ENCODE peak calls at places on chromosomes 3 and 15, in ten cellular contexts. U, G, L, D, K, H, Q, T, C and N are unnamed samples.

GRCh38 chr15:78110096-78110495 is 17.7 kb downstream of the SH2D7 start:
- DNase-seq in H (no peak), C (no peak), G (no peak), K (no peak), L (no peak), T (no peak), Q (no peak), D (no peak), U (no peak), N (no peak)

GRCh38 chr3:189502676-189503257 is 128.4 kb upstream of the TP63 start:
- DNase-seq in Q (no peak), T (no peak), H (no peak), U (no peak), L (no peak), C (no peak), K (no peak), G (no peak), D (no peak), N (no peak)

GRCh38 chr3:148974726-148975125 is 16.6 kb upstream of the GYG1 start:
- DNase-seq in C (no peak), K (peak; percentile 23), U (no peak), T (no peak), L (no peak), D (no peak), Q (no peak), H (no peak), G (no peak), N (no peak)

GRCh38 chr3:126124148-126124868 is 40.4 kb upstream of the SLC41A3 start:
- DNase-seq in U (peak; percentile 45), Q (no peak), C (no peak), H (peak; percentile 3), T (peak; percentile 96), D (no peak), L (peak; percentile 71), K (no peak), G (no peak), N (peak; percentile 71)

GRCh38 chr3:100268156-100268555 is 7.4 kb downstream of the TBC1D23 start:
- DNase-seq in T (no peak), L (no peak), U (no peak), G (no peak), H (no peak), D (no peak), K (peak; percentile 24), C (no peak), Q (no peak), N (no peak)

GRCh38 chr3:127573401-127573800 is 17.1 kb downstream of the TPRA1 start:
- DNase-seq in G (no peak), C (no peak), D (no peak), L (no peak), U (no peak), Q (no peak), T (no peak), K (no peak), H (no peak), N (no peak)

GRCh38 chr3:44914936-44915335 is 40.5 kb downstream of the TGM4 start:
- DNase-seq in G (no peak), C (no peak), U (no peak), H (no peak), Q (no peak), K (no peak), D (peak; percentile 29), T (no peak), L (no peak), N (no peak)

GRCh38 chr3:130658666-130659065 is 88.0 kb downstream of the PIK3R4 start:
- DNase-seq in Q (no peak), U (no peak), K (peak; percentile 36), L (no peak), D (peak; percentile 27), H (no peak), T (no peak), C (no peak), G (no peak), N (peak; percentile 15)

GRCh38 chr15:94119923-94120775 is 111.2 kb upstream of the MCTP2 start:
- DNase-seq in U (no peak), K (peak; percentile 82), D (peak; percentile 73), G (no peak), H (no peak), C (no peak), L (no peak), Q (peak; percentile 20), T (peak; percentile 88), N (peak; percentile 17)

GRCh38 chr3:37290551-37290950 is 116.2 kb upstream of the LRRFIP2 start:
- DNase-seq in D (peak; percentile 66), T (no peak), H (no peak), Q (no peak), L (no peak), K (peak; percentile 75), G (no peak), C (no peak), U (no peak), N (no peak)

GRCh38 chr15:70160803-70161565 is 63.3 kb upstream of the TLE3 start:
- DNase-seq in H (peak; percentile 44), Q (no peak), C (no peak), T (no peak), U (no peak), L (no peak), G (no peak), K (no peak), D (no peak), N (no peak)

GRCh38 chr3:120177907-120178306 is 83.7 kb upstream of the GSK3B start:
- DNase-seq in Q (no peak), H (no peak), K (no peak), L (no peak), D (peak; percentile 30), G (no peak), C (no peak), T (peak; percentile 76), U (no peak), N (peak; percentile 56)

GRCh38 chr3:39148116-39149058 is 5.0 kb downstream of the CSRNP1 start:
- DNase-seq in C (no peak), K (peak; percentile 75), T (peak; percentile 93), L (no peak), U (no peak), H (no peak), Q (no peak), G (no peak), D (no peak), N (peak; percentile 52)

GRCh38 chr3:9012521-9012920 is 49.2 kb upstream of the RAD18 start:
- DNase-seq in L (no peak), K (no peak), D (no peak), C (no peak), U (no peak), Q (no peak), H (no peak), T (no peak), G (no peak), N (no peak)

GRCh38 chr3:151599103-151599672 is 134.5 kb upstream of the AADACL2 start:
- DNase-seq in C (no peak), L (no peak), T (no peak), U (no peak), K (no peak), G (no peak), Q (no peak), H (no peak), D (no peak), N (no peak)

GRCh38 chr3:50292924-50293801 is 934 bp upstream of the IFRD2 start:
- DNase-seq in G (no peak), D (no peak), H (no peak), L (no peak), T (peak; percentile 76), Q (no peak), K (no peak), U (no peak), C (no peak), N (no peak)

GRCh38 chr3:53668872-53669271 is 174.5 kb downstream of the CACNA1D start:
- DNase-seq in G (no peak), Q (no peak), K (no peak), H (no peak), T (peak; percentile 5), L (no peak), U (no peak), C (no peak), D (peak; percentile 42), N (no peak)

GRCh38 chr15:38253448-38253847 is 812 bp downstream of the SPRED1 start:
- DNase-seq in D (peak; percentile 35), H (no peak), U (no peak), C (no peak), Q (peak; percentile 1), G (no peak), T (peak; percentile 39), L (no peak), K (peak; percentile 75), N (no peak)

GRCh38 chr15:101031203-101031602 is 112.0 kb downstream of the LRRK1 start:
- DNase-seq in Q (no peak), U (no peak), H (no peak), K (peak; percentile 32), L (peak; percentile 54), G (no peak), D (no peak), T (no peak), C (no peak), N (no peak)

GRCh38 chr3:64440498-64440897 is 215.2 kb upstream of the PRICKLE2 start:
- DNase-seq in K (peak; percentile 91), D (peak; percentile 32), Q (no peak), L (no peak), G (no peak), C (no peak), T (peak; percentile 42), H (no peak), U (no peak), N (no peak)

GRCh38 chr3:149678365-149678948 is 20.6 kb upstream of the WWTR1 start:
- DNase-seq in L (no peak), Q (no peak), K (no peak), H (no peak), C (no peak), U (no peak), D (no peak), T (no peak), G (no peak), N (no peak)

GRCh38 chr3:127803619-127804018 is 18.7 kb downstream of the MGLL start:
- DNase-seq in U (no peak), Q (no peak), H (no peak), D (peak; percentile 80), T (no peak), L (no peak), C (no peak), G (no peak), K (peak; percentile 98), N (no peak)

GRCh38 chr3:159775372-159775961 is 213.2 kb upstream of the IL12A start:
- DNase-seq in L (no peak), U (no peak), D (peak; percentile 75), K (peak; percentile 83), T (no peak), G (no peak), H (peak; percentile 31), Q (no peak), C (no peak), N (peak; percentile 27)

GRCh38 chr15:43943511-43943910 is 116.7 kb downstream of the WDR76 start:
- DNase-seq in K (peak; percentile 77), D (peak; percentile 63), T (no peak), L (no peak), H (no peak), C (no peak), U (no peak), Q (no peak), G (no peak), N (no peak)

GRCh38 chr15:85865070-85865684 is 70.5 kb upstream of the KLHL25 start:
- DNase-seq in D (peak; percentile 64), T (peak; percentile 88), H (peak; percentile 24), Q (peak; percentile 6), C (no peak), L (no peak), G (no peak), U (no peak), K (peak; percentile 48), N (peak; percentile 16)

GRCh38 chr15:25249236-25250010 is 189.4 kb downstream of the UBE3A start:
- DNase-seq in Q (no peak), K (no peak), U (peak; percentile 45), G (no peak), L (no peak), D (no peak), T (no peak), H (no peak), C (no peak), N (no peak)

GRCh38 chr3:51966941-51967383 is 292 bp downstream of the PCBP4 start:
- DNase-seq in C (no peak), Q (no peak), K (no peak), T (peak; percentile 46), G (no peak), H (no peak), U (no peak), L (no peak), D (peak; percentile 22), N (no peak)

GRCh38 chr15:77907824-77908751 is 169.4 kb downstream of the TBC1D2B start:
- DNase-seq in Q (peak; percentile 48), G (no peak), D (peak; percentile 32), H (no peak), T (no peak), U (no peak), C (peak; percentile 19), L (peak; percentile 64), K (peak; percentile 18), N (peak; percentile 37)